ENCODE peak calls at places on chromosomes 12 and 14, in eight cellular contexts. Q is activated T-helper 1 cell treated with anti-CD3 and anti-CD28 coated beads, Interleukin-2, amount 50 U/mL, for 16 hours; L is HL-60; U is stimulated activated CD8-positive, alpha-beta memory T cell treated with anti-CD3 and anti-CD28 coated beads, Interleukin-4, amount 100 ng/mL, for 1 hour; J is C1 segment of cervical spinal cord; D is NCI-H460; H is activated T-cell treated with anti-CD3 and anti-CD28 coated beads, Interleukin-2, amount 50 U/mL, for 72 hours; K is glutamatergic neuron. E is an unnamed sample.

GRCh38 chr14:68420354-68420753 is 372.5 kb downstream of the ZFP36L1 start:
- DNase-seq in H (no peak), U (no peak), J (no peak), D (no peak), L (no peak), Q (no peak), K (no peak), E (no peak)

GRCh38 chr12:78088391-78088832 is 257.7 kb downstream of the NAV3 start:
- DNase-seq in D (no peak), H (no peak), J (no peak), L (no peak), Q (no peak), U (no peak), K (no peak), E (no peak)

GRCh38 chr12:40565029-40565633 is 127.1 kb upstream of the CNTN1 start:
- DNase-seq in K (no peak), Q (no peak), U (no peak), J (no peak), D (no peak), H (no peak), L (no peak), E (no peak)

GRCh38 chr12:111248221-111248620 is 120.7 kb downstream of the PHETA1 start:
- DNase-seq in U (no peak), J (no peak), K (peak; percentile 60), D (no peak), Q (no peak), L (peak; percentile 95), H (no peak), E (no peak)

GRCh38 chr14:81193924-81194633 is 26.7 kb downstream of the GTF2A1 start:
- DNase-seq in K (no peak), J (no peak), L (no peak), Q (no peak), D (no peak), U (no peak), H (peak; percentile 8), E (no peak)

GRCh38 chr14:81521356-81521755 is 12.3 kb downstream of the SEL1L start:
- DNase-seq in K (no peak), H (no peak), U (no peak), Q (no peak), J (no peak), L (no peak), D (no peak), E (no peak)

GRCh38 chr12:68971404-68971803 is 38.4 kb upstream of the CPM start:
- DNase-seq in K (no peak), U (no peak), H (no peak), J (no peak), D (no peak), L (no peak), Q (no peak), E (no peak)

GRCh38 chr12:69512820-69513219 is 42.6 kb downstream of the FRS2 start:
- DNase-seq in H (no peak), D (no peak), K (no peak), Q (no peak), L (no peak), J (no peak), U (no peak), E (no peak)

GRCh38 chr12:103903979-103904378 is 26.2 kb upstream of the HSP90B1 start:
- DNase-seq in J (no peak), L (no peak), U (no peak), Q (no peak), H (no peak), K (no peak), D (no peak), E (no peak)

GRCh38 chr12:86233126-86233525 is 23.1 kb downstream of the MGAT4C start:
- DNase-seq in K (no peak), H (no peak), J (no peak), Q (no peak), L (no peak), U (no peak), D (no peak), E (no peak)

GRCh38 chr14:63766616-63767015 is 38.8 kb upstream of the SGPP1 start:
- DNase-seq in D (no peak), J (no peak), H (no peak), U (no peak), K (no peak), Q (no peak), L (no peak), E (no peak)

GRCh38 chr14:32468955-32469354 is 139.9 kb downstream of the AKAP6 start:
- DNase-seq in U (no peak), K (no peak), Q (no peak), H (no peak), D (peak; percentile 46), L (no peak), J (no peak), E (no peak)

GRCh38 chr12:96239711-96240234 is 45.6 kb downstream of the ELK3 start:
- DNase-seq in K (no peak), J (no peak), H (no peak), D (no peak), L (no peak), Q (no peak), U (no peak), E (no peak)

GRCh38 chr14:60654303-60654925 is 5.1 kb upstream of the SIX1 start:
- DNase-seq in J (no peak), L (no peak), H (no peak), U (no peak), K (no peak), Q (no peak), D (no peak), E (no peak)

GRCh38 chr12:110718222-110718908 is 24.3 kb downstream of the PPP1CC start:
- DNase-seq in K (no peak), J (no peak), U (no peak), L (no peak), Q (no peak), D (no peak), H (no peak), E (no peak)

GRCh38 chr12:70196732-70197361 is 46.4 kb upstream of the CNOT2 start:
- DNase-seq in H (no peak), U (no peak), J (no peak), Q (no peak), L (no peak), K (no peak), D (no peak), E (no peak)

GRCh38 chr14:105439710-105440553 is 20.3 kb downstream of the MTA1 start:
- DNase-seq in Q (no peak), K (no peak), U (no peak), H (no peak), J (no peak), L (no peak), D (peak; percentile 19), E (peak; percentile 70)

GRCh38 chr14:23068792-23069412 is 11.6 kb upstream of the CDH24 start:
- DNase-seq in H (peak; percentile 74), K (peak; percentile 80), L (peak; percentile 65), Q (peak; percentile 41), J (no peak), U (peak; percentile 37), D (peak; percentile 92), E (peak; percentile 90)

GRCh38 chr12:1662761-1663439 is 28.0 kb upstream of the ADIPOR2 start:
- DNase-seq in Q (no peak), H (peak; percentile 34), L (no peak), U (no peak), K (peak; percentile 76), J (no peak), D (no peak), E (peak; percentile 80)

GRCh38 chr12:62438098-62438692 is 28.4 kb upstream of the MON2 start:
- DNase-seq in L (peak; percentile 35), Q (no peak), H (peak; percentile 45), K (peak; percentile 34), J (no peak), U (no peak), D (peak; percentile 56), E (peak; percentile 29)

GRCh38 chr14:70955543-70956480 is 48.6 kb downstream of the PCNX1 start:
- DNase-seq in J (no peak), U (peak; percentile 14), D (peak; percentile 23), H (peak; percentile 39), K (no peak), L (no peak), Q (no peak), E (no peak)

GRCh38 chr12:10285919-10286318 is 21.8 kb upstream of the KLRD1 start:
- DNase-seq in H (peak; percentile 47), J (no peak), K (no peak), L (no peak), Q (no peak), U (no peak), D (no peak), E (no peak)

GRCh38 chr14:100117647-100118376 is 41.6 kb downstream of the DEGS2 start:
- DNase-seq in J (no peak), H (no peak), L (no peak), Q (no peak), D (no peak), U (no peak), K (no peak), E (no peak)

GRCh38 chr12:108284163-108284562 is 54.9 kb downstream of the CMKLR1 start:
- DNase-seq in K (no peak), Q (no peak), U (no peak), D (no peak), L (no peak), H (no peak), J (no peak), E (no peak)

GRCh38 chr12:121468451-121468850 is 68.5 kb downstream of the RNF34 start:
- DNase-seq in Q (no peak), K (peak; percentile 49), J (no peak), H (no peak), L (no peak), U (no peak), D (no peak), E (no peak)

GRCh38 chr12:47328831-47329545 is 249.2 kb upstream of the AMIGO2 start:
- DNase-seq in H (no peak), K (no peak), D (no peak), L (no peak), U (no peak), Q (no peak), J (no peak), E (no peak)

GRCh38 chr14:89688520-89688919 is 266.0 kb downstream of the EFCAB11 start:
- DNase-seq in U (no peak), J (no peak), H (no peak), L (no peak), Q (no peak), K (no peak), D (no peak), E (no peak)

GRCh38 chr14:52694761-52695480 is 437 bp downstream of the ERO1A start:
- DNase-seq in Q (peak; percentile 30), U (peak; percentile 31), J (no peak), L (no peak), K (no peak), D (no peak), H (peak; percentile 72), E (peak; percentile 45)

GRCh38 chr12:3431685-3432084 is 59.3 kb upstream of the PRMT8 start:
- DNase-seq in J (no peak), H (no peak), Q (no peak), L (no peak), K (no peak), U (no peak), D (no peak), E (no peak)

GRCh38 chr14:73188501-73188903 is 48.8 kb upstream of the PAPLN start:
- DNase-seq in J (no peak), H (no peak), K (no peak), Q (no peak), D (peak; percentile 36), U (no peak), L (no peak), E (no peak)

GRCh38 chr14:65423986-65424385 is 11.5 kb downstream of the FUT8 start:
- DNase-seq in Q (no peak), L (no peak), U (no peak), J (no peak), K (no peak), D (no peak), H (no peak), E (no peak)

GRCh38 chr12:4228122-4228580 is 45.4 kb upstream of the CCND2 start:
- DNase-seq in Q (no peak), J (no peak), L (no peak), H (no peak), D (no peak), K (no peak), U (no peak), E (no peak)

GRCh38 chr14:73764406-73764805 is 50.2 kb upstream of the PNMA1 start:
- DNase-seq in L (no peak), D (no peak), Q (no peak), K (no peak), H (no peak), J (no peak), U (no peak), E (peak; percentile 26)

GRCh38 chr12:70756118-70756517 is 118.9 kb upstream of the PTPRB start:
- DNase-seq in Q (no peak), L (no peak), J (no peak), U (no peak), K (no peak), D (peak; percentile 8), H (no peak), E (no peak)

E was measured in pancreas.